ENCODE peak calls at places on chromosomes 16 and 17, in ten cellular contexts. One of them, this sample, is unnamed.

GRCh38 chr16:57906385-57907316 is 64.3 kb downstream of the CNGB1 start:
- DNase-seq in fibroblast of the conjunctiva: no peak
- DNase-seq in hypothalamus: no peak
- DNase-seq in nucleus accumbens: no peak
- DNase-seq in NCI-H1105 treated with DMSO at 0.1 percent for 48 hours: no peak
- DNase-seq in skeletal muscle cell: no peak
- DNase-seq in stimulated activated CD4-positive, alpha-beta T cell treated with anti-CD3 and anti-CD28 coated beads, Interleukin-12 subunit alpha, Interleukin-12 subunit beta, amount 100 ng/mL, for 4 hours: no peak
- DNase-seq in NCI-H1436: no peak
- DNase-seq in HT1080: no peak
- DNase-seq in COLO829: no peak
- DNase-seq in this sample: no peak

GRCh38 chr16:69880640-69881133 is 70.4 kb upstream of the CLEC18A start:
- DNase-seq in COLO829: no peak
- DNase-seq in fibroblast of the conjunctiva: no peak
- DNase-seq in hypothalamus: no peak
- DNase-seq in HT1080: no peak
- DNase-seq in NCI-H1105 treated with DMSO at 0.1 percent for 48 hours: no peak
- DNase-seq in stimulated activated CD4-positive, alpha-beta T cell treated with anti-CD3 and anti-CD28 coated beads, Interleukin-12 subunit alpha, Interleukin-12 subunit beta, amount 100 ng/mL, for 4 hours: no peak
- DNase-seq in nucleus accumbens: no peak
- DNase-seq in NCI-H1436: no peak
- DNase-seq in skeletal muscle cell: no peak
- DNase-seq in this sample: no peak

GRCh38 chr16:64412578-64413280 is 709.1 kb downstream of the CDH11 start:
- DNase-seq in stimulated activated CD4-positive, alpha-beta T cell treated with anti-CD3 and anti-CD28 coated beads, Interleukin-12 subunit alpha, Interleukin-12 subunit beta, amount 100 ng/mL, for 4 hours: no peak
- DNase-seq in NCI-H1105 treated with DMSO at 0.1 percent for 48 hours: no peak
- DNase-seq in skeletal muscle cell: peak
- DNase-seq in HT1080: peak
- DNase-seq in NCI-H1436: no peak
- DNase-seq in COLO829: peak
- DNase-seq in nucleus accumbens: no peak
- DNase-seq in fibroblast of the conjunctiva: no peak
- DNase-seq in hypothalamus: no peak
- DNase-seq in this sample: no peak

GRCh38 chr16:9115277-9115676 is 23.8 kb downstream of the HAPSTR1 start:
- DNase-seq in fibroblast of the conjunctiva: no peak
- DNase-seq in HT1080: peak
- DNase-seq in hypothalamus: no peak
- DNase-seq in NCI-H1105 treated with DMSO at 0.1 percent for 48 hours: no peak
- DNase-seq in skeletal muscle cell: no peak
- DNase-seq in nucleus accumbens: no peak
- DNase-seq in NCI-H1436: no peak
- DNase-seq in COLO829: no peak
- DNase-seq in stimulated activated CD4-positive, alpha-beta T cell treated with anti-CD3 and anti-CD28 coated beads, Interleukin-12 subunit alpha, Interleukin-12 subunit beta, amount 100 ng/mL, for 4 hours: no peak
- DNase-seq in this sample: no peak

GRCh38 chr17:65027305-65027704 is 29.2 kb downstream of the GNA13 start:
- DNase-seq in NCI-H1105 treated with DMSO at 0.1 percent for 48 hours: no peak
- DNase-seq in nucleus accumbens: no peak
- DNase-seq in COLO829: peak
- DNase-seq in NCI-H1436: no peak
- DNase-seq in fibroblast of the conjunctiva: peak
- DNase-seq in hypothalamus: no peak
- DNase-seq in HT1080: peak
- DNase-seq in stimulated activated CD4-positive, alpha-beta T cell treated with anti-CD3 and anti-CD28 coated beads, Interleukin-12 subunit alpha, Interleukin-12 subunit beta, amount 100 ng/mL, for 4 hours: peak
- DNase-seq in skeletal muscle cell: peak
- DNase-seq in this sample: peak

GRCh38 chr17:19359856-19360255 is 2.7 kb downstream of the B9D1 start:
- DNase-seq in NCI-H1436: no peak
- DNase-seq in NCI-H1105 treated with DMSO at 0.1 percent for 48 hours: no peak
- DNase-seq in hypothalamus: no peak
- DNase-seq in stimulated activated CD4-positive, alpha-beta T cell treated with anti-CD3 and anti-CD28 coated beads, Interleukin-12 subunit alpha, Interleukin-12 subunit beta, amount 100 ng/mL, for 4 hours: no peak
- DNase-seq in COLO829: no peak
- DNase-seq in HT1080: no peak
- DNase-seq in fibroblast of the conjunctiva: no peak
- DNase-seq in skeletal muscle cell: no peak
- DNase-seq in nucleus accumbens: no peak
- DNase-seq in this sample: no peak

GRCh38 chr17:49214665-49215360 is 4.3 kb downstream of the ABI3 start:
- DNase-seq in stimulated activated CD4-positive, alpha-beta T cell treated with anti-CD3 and anti-CD28 coated beads, Interleukin-12 subunit alpha, Interleukin-12 subunit beta, amount 100 ng/mL, for 4 hours: no peak
- DNase-seq in NCI-H1105 treated with DMSO at 0.1 percent for 48 hours: peak
- DNase-seq in NCI-H1436: no peak
- DNase-seq in skeletal muscle cell: no peak
- DNase-seq in fibroblast of the conjunctiva: no peak
- DNase-seq in COLO829: no peak
- DNase-seq in hypothalamus: no peak
- DNase-seq in nucleus accumbens: no peak
- DNase-seq in HT1080: no peak
- DNase-seq in this sample: no peak

GRCh38 chr17:48179071-48179945 is 71.7 kb downstream of the SNX11 start:
- DNase-seq in fibroblast of the conjunctiva: no peak
- DNase-seq in HT1080: no peak
- DNase-seq in stimulated activated CD4-positive, alpha-beta T cell treated with anti-CD3 and anti-CD28 coated beads, Interleukin-12 subunit alpha, Interleukin-12 subunit beta, amount 100 ng/mL, for 4 hours: no peak
- DNase-seq in COLO829: no peak
- DNase-seq in skeletal muscle cell: no peak
- DNase-seq in nucleus accumbens: no peak
- DNase-seq in NCI-H1105 treated with DMSO at 0.1 percent for 48 hours: no peak
- DNase-seq in NCI-H1436: no peak
- DNase-seq in hypothalamus: no peak
- DNase-seq in this sample: no peak

GRCh38 chr17:2111691-2112090 is 56.8 kb downstream of the HIC1 start:
- DNase-seq in stimulated activated CD4-positive, alpha-beta T cell treated with anti-CD3 and anti-CD28 coated beads, Interleukin-12 subunit alpha, Interleukin-12 subunit beta, amount 100 ng/mL, for 4 hours: no peak
- DNase-seq in NCI-H1436: no peak
- DNase-seq in nucleus accumbens: no peak
- DNase-seq in fibroblast of the conjunctiva: peak
- DNase-seq in HT1080: no peak
- DNase-seq in COLO829: no peak
- DNase-seq in hypothalamus: no peak
- DNase-seq in skeletal muscle cell: peak
- DNase-seq in NCI-H1105 treated with DMSO at 0.1 percent for 48 hours: no peak
- DNase-seq in this sample: no peak

GRCh38 chr16:12677472-12677871 is 126.2 kb downstream of the CPPED1 start:
- DNase-seq in HT1080: no peak
- DNase-seq in fibroblast of the conjunctiva: no peak
- DNase-seq in COLO829: no peak
- DNase-seq in NCI-H1436: no peak
- DNase-seq in hypothalamus: no peak
- DNase-seq in skeletal muscle cell: no peak
- DNase-seq in stimulated activated CD4-positive, alpha-beta T cell treated with anti-CD3 and anti-CD28 coated beads, Interleukin-12 subunit alpha, Interleukin-12 subunit beta, amount 100 ng/mL, for 4 hours: no peak
- DNase-seq in nucleus accumbens: no peak
- DNase-seq in NCI-H1105 treated with DMSO at 0.1 percent for 48 hours: no peak
- DNase-seq in this sample: peak

GRCh38 chr17:72775237-72775636 is 317.3 kb downstream of the SLC39A11 start:
- DNase-seq in fibroblast of the conjunctiva: no peak
- DNase-seq in nucleus accumbens: no peak
- DNase-seq in HT1080: no peak
- DNase-seq in hypothalamus: no peak
- DNase-seq in COLO829: no peak
- DNase-seq in stimulated activated CD4-positive, alpha-beta T cell treated with anti-CD3 and anti-CD28 coated beads, Interleukin-12 subunit alpha, Interleukin-12 subunit beta, amount 100 ng/mL, for 4 hours: no peak
- DNase-seq in NCI-H1436: no peak
- DNase-seq in NCI-H1105 treated with DMSO at 0.1 percent for 48 hours: no peak
- DNase-seq in skeletal muscle cell: no peak
- DNase-seq in this sample: no peak

GRCh38 chr17:61475726-61476125 is 23.5 kb downstream of the TBX4 start:
- DNase-seq in hypothalamus: no peak
- DNase-seq in NCI-H1105 treated with DMSO at 0.1 percent for 48 hours: no peak
- DNase-seq in NCI-H1436: no peak
- DNase-seq in skeletal muscle cell: peak
- DNase-seq in nucleus accumbens: no peak
- DNase-seq in COLO829: no peak
- DNase-seq in fibroblast of the conjunctiva: no peak
- DNase-seq in HT1080: peak
- DNase-seq in stimulated activated CD4-positive, alpha-beta T cell treated with anti-CD3 and anti-CD28 coated beads, Interleukin-12 subunit alpha, Interleukin-12 subunit beta, amount 100 ng/mL, for 4 hours: no peak
- DNase-seq in this sample: no peak

GRCh38 chr16:11585460-11586374 is 1.0 kb downstream of the LITAF start:
- DNase-seq in NCI-H1105 treated with DMSO at 0.1 percent for 48 hours: no peak
- DNase-seq in skeletal muscle cell: no peak
- DNase-seq in hypothalamus: no peak
- DNase-seq in stimulated activated CD4-positive, alpha-beta T cell treated with anti-CD3 and anti-CD28 coated beads, Interleukin-12 subunit alpha, Interleukin-12 subunit beta, amount 100 ng/mL, for 4 hours: peak
- DNase-seq in fibroblast of the conjunctiva: no peak
- DNase-seq in NCI-H1436: no peak
- DNase-seq in HT1080: no peak
- DNase-seq in COLO829: no peak
- DNase-seq in nucleus accumbens: no peak
- DNase-seq in this sample: no peak

GRCh38 chr17:70655179-70655578 is 485.8 kb downstream of the KCNJ2 start:
- DNase-seq in COLO829: no peak
- DNase-seq in NCI-H1436: no peak
- DNase-seq in hypothalamus: no peak
- DNase-seq in stimulated activated CD4-positive, alpha-beta T cell treated with anti-CD3 and anti-CD28 coated beads, Interleukin-12 subunit alpha, Interleukin-12 subunit beta, amount 100 ng/mL, for 4 hours: no peak
- DNase-seq in HT1080: no peak
- DNase-seq in NCI-H1105 treated with DMSO at 0.1 percent for 48 hours: peak
- DNase-seq in fibroblast of the conjunctiva: no peak
- DNase-seq in skeletal muscle cell: no peak
- DNase-seq in nucleus accumbens: no peak
- DNase-seq in this sample: no peak

GRCh38 chr16:81181013-81181720 is 57.3 kb upstream of the BCO1 start:
- DNase-seq in stimulated activated CD4-positive, alpha-beta T cell treated with anti-CD3 and anti-CD28 coated beads, Interleukin-12 subunit alpha, Interleukin-12 subunit beta, amount 100 ng/mL, for 4 hours: no peak
- DNase-seq in nucleus accumbens: no peak
- DNase-seq in skeletal muscle cell: peak
- DNase-seq in hypothalamus: no peak
- DNase-seq in HT1080: peak
- DNase-seq in NCI-H1105 treated with DMSO at 0.1 percent for 48 hours: no peak
- DNase-seq in fibroblast of the conjunctiva: peak
- DNase-seq in COLO829: peak
- DNase-seq in NCI-H1436: peak
- DNase-seq in this sample: no peak

GRCh38 chr17:73118876-73119485 is 26.5 kb upstream of the SLC39A11 start:
- DNase-seq in NCI-H1436: no peak
- DNase-seq in HT1080: no peak
- DNase-seq in skeletal muscle cell: no peak
- DNase-seq in nucleus accumbens: no peak
- DNase-seq in COLO829: no peak
- DNase-seq in fibroblast of the conjunctiva: no peak
- DNase-seq in NCI-H1105 treated with DMSO at 0.1 percent for 48 hours: no peak
- DNase-seq in stimulated activated CD4-positive, alpha-beta T cell treated with anti-CD3 and anti-CD28 coated beads, Interleukin-12 subunit alpha, Interleukin-12 subunit beta, amount 100 ng/mL, for 4 hours: no peak
- DNase-seq in hypothalamus: no peak
- DNase-seq in this sample: no peak

GRCh38 chr17:41667280-41668008 is 21.2 kb upstream of the EIF1 start:
- DNase-seq in HT1080: no peak
- DNase-seq in stimulated activated CD4-positive, alpha-beta T cell treated with anti-CD3 and anti-CD28 coated beads, Interleukin-12 subunit alpha, Interleukin-12 subunit beta, amount 100 ng/mL, for 4 hours: no peak
- DNase-seq in NCI-H1436: no peak
- DNase-seq in skeletal muscle cell: no peak
- DNase-seq in fibroblast of the conjunctiva: no peak
- DNase-seq in COLO829: no peak
- DNase-seq in nucleus accumbens: no peak
- DNase-seq in hypothalamus: no peak
- DNase-seq in NCI-H1105 treated with DMSO at 0.1 percent for 48 hours: no peak
- DNase-seq in this sample: no peak

GRCh38 chr16:19344224-19344801 is 58.8 kb downstream of the CLEC19A start:
- DNase-seq in NCI-H1105 treated with DMSO at 0.1 percent for 48 hours: no peak
- DNase-seq in nucleus accumbens: no peak
- DNase-seq in stimulated activated CD4-positive, alpha-beta T cell treated with anti-CD3 and anti-CD28 coated beads, Interleukin-12 subunit alpha, Interleukin-12 subunit beta, amount 100 ng/mL, for 4 hours: no peak
- DNase-seq in fibroblast of the conjunctiva: no peak
- DNase-seq in hypothalamus: no peak
- DNase-seq in HT1080: no peak
- DNase-seq in NCI-H1436: no peak
- DNase-seq in skeletal muscle cell: no peak
- DNase-seq in COLO829: no peak
- DNase-seq in this sample: no peak

GRCh38 chr17:68368387-68368786 is 77.1 kb downstream of the ARSG start:
- DNase-seq in nucleus accumbens: no peak
- DNase-seq in HT1080: peak
- DNase-seq in stimulated activated CD4-positive, alpha-beta T cell treated with anti-CD3 and anti-CD28 coated beads, Interleukin-12 subunit alpha, Interleukin-12 subunit beta, amount 100 ng/mL, for 4 hours: no peak
- DNase-seq in NCI-H1436: no peak
- DNase-seq in NCI-H1105 treated with DMSO at 0.1 percent for 48 hours: no peak
- DNase-seq in hypothalamus: no peak
- DNase-seq in COLO829: no peak
- DNase-seq in skeletal muscle cell: no peak
- DNase-seq in fibroblast of the conjunctiva: no peak
- DNase-seq in this sample: no peak

GRCh38 chr17:59668816-59669215 is 38.4 kb downstream of the PTRH2 start:
- DNase-seq in NCI-H1105 treated with DMSO at 0.1 percent for 48 hours: no peak
- DNase-seq in COLO829: peak
- DNase-seq in fibroblast of the conjunctiva: peak
- DNase-seq in HT1080: peak
- DNase-seq in NCI-H1436: no peak
- DNase-seq in skeletal muscle cell: peak
- DNase-seq in hypothalamus: no peak
- DNase-seq in nucleus accumbens: no peak
- DNase-seq in stimulated activated CD4-positive, alpha-beta T cell treated with anti-CD3 and anti-CD28 coated beads, Interleukin-12 subunit alpha, Interleukin-12 subunit beta, amount 100 ng/mL, for 4 hours: no peak
- DNase-seq in this sample: no peak

GRCh38 chr16:21524068-21524751 is 75.2 kb upstream of the METTL9 start:
- DNase-seq in COLO829: no peak
- DNase-seq in skeletal muscle cell: no peak
- DNase-seq in HT1080: no peak
- DNase-seq in stimulated activated CD4-positive, alpha-beta T cell treated with anti-CD3 and anti-CD28 coated beads, Interleukin-12 subunit alpha, Interleukin-12 subunit beta, amount 100 ng/mL, for 4 hours: no peak
- DNase-seq in hypothalamus: no peak
- DNase-seq in nucleus accumbens: no peak
- DNase-seq in NCI-H1105 treated with DMSO at 0.1 percent for 48 hours: no peak
- DNase-seq in fibroblast of the conjunctiva: no peak
- DNase-seq in NCI-H1436: no peak
- DNase-seq in this sample: no peak

GRCh38 chr17:8140413-8141029 is 11.7 kb downstream of the PER1 start:
- DNase-seq in stimulated activated CD4-positive, alpha-beta T cell treated with anti-CD3 and anti-CD28 coated beads, Interleukin-12 subunit alpha, Interleukin-12 subunit beta, amount 100 ng/mL, for 4 hours: no peak
- DNase-seq in nucleus accumbens: no peak
- DNase-seq in COLO829: no peak
- DNase-seq in hypothalamus: no peak
- DNase-seq in HT1080: no peak
- DNase-seq in NCI-H1105 treated with DMSO at 0.1 percent for 48 hours: no peak
- DNase-seq in NCI-H1436: no peak
- DNase-seq in skeletal muscle cell: no peak
- DNase-seq in fibroblast of the conjunctiva: no peak
- DNase-seq in this sample: no peak

GRCh38 chr17:70021726-70022125 is 53.3 kb upstream of the KCNJ16 start:
- DNase-seq in NCI-H1436: no peak
- DNase-seq in COLO829: peak
- DNase-seq in stimulated activated CD4-positive, alpha-beta T cell treated with anti-CD3 and anti-CD28 coated beads, Interleukin-12 subunit alpha, Interleukin-12 subunit beta, amount 100 ng/mL, for 4 hours: no peak
- DNase-seq in NCI-H1105 treated with DMSO at 0.1 percent for 48 hours: no peak
- DNase-seq in HT1080: no peak
- DNase-seq in fibroblast of the conjunctiva: no peak
- DNase-seq in nucleus accumbens: peak
- DNase-seq in skeletal muscle cell: no peak
- DNase-seq in hypothalamus: no peak
- DNase-seq in this sample: no peak

GRCh38 chr17:75039238-75039637 is 7.5 kb downstream of the ATP5PD start:
- DNase-seq in nucleus accumbens: no peak
- DNase-seq in NCI-H1436: no peak
- DNase-seq in fibroblast of the conjunctiva: no peak
- DNase-seq in COLO829: no peak
- DNase-seq in skeletal muscle cell: no peak
- DNase-seq in HT1080: no peak
- DNase-seq in NCI-H1105 treated with DMSO at 0.1 percent for 48 hours: no peak
- DNase-seq in hypothalamus: no peak
- DNase-seq in stimulated activated CD4-positive, alpha-beta T cell treated with anti-CD3 and anti-CD28 coated beads, Interleukin-12 subunit alpha, Interleukin-12 subunit beta, amount 100 ng/mL, for 4 hours: no peak
- DNase-seq in this sample: no peak

GRCh38 chr17:72362466-72363335 is 241.9 kb downstream of the SOX9 start:
- DNase-seq in skeletal muscle cell: peak
- DNase-seq in nucleus accumbens: peak
- DNase-seq in stimulated activated CD4-positive, alpha-beta T cell treated with anti-CD3 and anti-CD28 coated beads, Interleukin-12 subunit alpha, Interleukin-12 subunit beta, amount 100 ng/mL, for 4 hours: no peak
- DNase-seq in hypothalamus: no peak
- DNase-seq in HT1080: peak
- DNase-seq in COLO829: no peak
- DNase-seq in NCI-H1105 treated with DMSO at 0.1 percent for 48 hours: no peak
- DNase-seq in NCI-H1436: no peak
- DNase-seq in fibroblast of the conjunctiva: no peak
- DNase-seq in this sample: no peak

GRCh38 chr16:86611517-86611840 is 33.1 kb downstream of the FOXL1 start:
- DNase-seq in fibroblast of the conjunctiva: peak
- DNase-seq in NCI-H1105 treated with DMSO at 0.1 percent for 48 hours: no peak
- DNase-seq in hypothalamus: no peak
- DNase-seq in NCI-H1436: no peak
- DNase-seq in nucleus accumbens: no peak
- DNase-seq in skeletal muscle cell: peak
- DNase-seq in HT1080: no peak
- DNase-seq in COLO829: no peak
- DNase-seq in stimulated activated CD4-positive, alpha-beta T cell treated with anti-CD3 and anti-CD28 coated beads, Interleukin-12 subunit alpha, Interleukin-12 subunit beta, amount 100 ng/mL, for 4 hours: no peak
- DNase-seq in this sample: no peak